ENCODE peak calls at places on chromosomes 4 and X, in four cellular contexts. N is GDM1, S is NCI-H748 treated with DMSO at 0.1 percent for 48 hours, J is WTC11. A is an unnamed sample.

GRCh38 chrX:116240446-116240845 is 69.9 kb downstream of the AGTR2 start:
- DNase-seq in J (no peak), S (peak), N (no peak), A (no peak)

GRCh38 chrX:143854006-143854405 is 29.9 kb upstream of the UBE2NL start:
- DNase-seq in S (no peak), J (no peak), N (no peak), A (no peak)

GRCh38 chr4:101938836-101939235 is 148.3 kb downstream of the BANK1 start:
- DNase-seq in J (no peak), S (no peak), N (no peak), A (no peak)

GRCh38 chr4:52883707-52884669 is 21.9 kb downstream of the RASL11B start:
- DNase-seq in S (no peak), J (no peak), N (no peak), A (no peak)

GRCh38 chr4:75771607-75772006 is 47.2 kb downstream of the USO1 start:
- DNase-seq in J (no peak), N (no peak), S (no peak), A (no peak)

GRCh38 chr4:47849466-47849865 is 11.6 kb upstream of the CORIN start:
- DNase-seq in N (no peak), J (no peak), S (no peak), A (no peak)

GRCh38 chr4:91829531-91829930 is 474.2 kb upstream of the GRID2 start:
- DNase-seq in S (no peak), N (no peak), J (no peak), A (no peak)

GRCh38 chr4:78047366-78047765 is 9.8 kb upstream of the FRAS1 start:
- DNase-seq in S (no peak), J (no peak), N (no peak), A (no peak)

GRCh38 chr4:6177587-6178197 is 22.7 kb downstream of the JAKMIP1 start:
- DNase-seq in S (no peak), N (no peak), J (peak), A (no peak)

GRCh38 chr4:38993683-38994082 is 38.5 kb downstream of the TMEM156 start:
- DNase-seq in N (no peak), S (no peak), J (no peak), A (no peak)

GRCh38 chrX:77694491-77694890 is 91.5 kb downstream of the ATRX start:
- DNase-seq in S (no peak), J (no peak), N (no peak), A (no peak)

GRCh38 chr4:946517-947471 is 14.5 kb downstream of the TMEM175 start:
- DNase-seq in J (no peak), N (no peak), S (no peak), A (no peak)

GRCh38 chr4:173835863-173836262 is 305.8 kb upstream of the HAND2 start:
- DNase-seq in N (no peak), S (peak), J (no peak), A (no peak)

GRCh38 chrX:40484408-40485091 is 96.2 kb upstream of the ATP6AP2 start:
- DNase-seq in J (peak), S (no peak), N (no peak), A (no peak)

GRCh38 chrX:131762802-131763234 is 218.9 kb downstream of the OR13H1 start:
- DNase-seq in S (no peak), N (peak), J (no peak), A (no peak)

GRCh38 chr4:95510877-95511276 is 37.9 kb downstream of the UNC5C start:
- DNase-seq in N (no peak), J (no peak), S (no peak), A (no peak)

GRCh38 chrX:4656419-4656818 is 943.0 kb upstream of the PRKX start:
- DNase-seq in S (no peak), J (no peak), N (no peak), A (no peak)

GRCh38 chrX:118062048-118062789 is 54.4 kb downstream of the KLHL13 start:
- DNase-seq in N (no peak), S (no peak), J (no peak), A (no peak)

GRCh38 chr4:9947168-9948062 is 73.9 kb downstream of the SLC2A9 start:
- DNase-seq in N (no peak), S (no peak), J (no peak), A (no peak)

GRCh38 chr4:186676531-186677158 is 47.0 kb downstream of the FAT1 start:
- DNase-seq in J (no peak), N (no peak), S (no peak), A (peak)

GRCh38 chrX:68060506-68061205 is 372.6 kb downstream of the OPHN1 start:
- DNase-seq in J (peak), N (no peak), S (no peak), A (no peak)

GRCh38 chrX:68710870-68711576 is 63.6 kb downstream of the STARD8 start:
- DNase-seq in S (no peak), N (no peak), J (peak), A (peak)

GRCh38 chr4:104641427-104641826 is 146.7 kb upstream of the CXXC4 start:
- DNase-seq in J (no peak), N (no peak), S (peak), A (no peak)

GRCh38 chrX:154334496-154334895 is 38.9 kb downstream of the TKTL1 start:
- DNase-seq in S (no peak), J (no peak), N (no peak), A (no peak)

GRCh38 chrX:56764153-56764974 is 35.3 kb downstream of the NBDY start:
- DNase-seq in S (no peak), N (no peak), J (peak), A (peak)

GRCh38 chr4:11197942-11198341 is 230.8 kb downstream of the HS3ST1 start:
- DNase-seq in N (no peak), J (no peak), S (no peak), A (no peak)

GRCh38 chrX:121085612-121086010 is 38.2 kb downstream of the GLUD2 start:
- DNase-seq in N (no peak), J (no peak), S (no peak), A (no peak)

GRCh38 chrX:50704987-50705386 is 109.0 kb downstream of the SHROOM4 start:
- DNase-seq in N (no peak), J (no peak), S (no peak), A (no peak)

GRCh38 chr4:154503598-154503997 is 12.0 kb upstream of the DCHS2 start:
- DNase-seq in J (no peak), N (no peak), S (peak), A (no peak)

GRCh38 chr4:37644962-37645361 is 41.2 kb downstream of the RELL1 start:
- DNase-seq in N (no peak), J (no peak), S (no peak), A (no peak)

GRCh38 chrX:149916745-149917392 is 12.5 kb upstream of the HSFX4 start:
- DNase-seq in S (no peak), J (no peak), N (no peak), A (no peak)

GRCh38 chr4:74266081-74266480 is 42.2 kb upstream of the EPGN start:
- DNase-seq in J (no peak), N (no peak), S (no peak), A (no peak)

GRCh38 chr4:85968945-85969830 is 390.7 kb downstream of the MAPK10 start:
- DNase-seq in J (no peak), N (peak), S (peak), A (no peak)

GRCh38 chr4:183766140-183766539 is 107.0 kb downstream of the TRAPPC11 start:
- DNase-seq in S (no peak), J (no peak), N (no peak), A (no peak)

GRCh38 chrX:133645977-133646750 is 230.9 kb upstream of the GPC4 start:
- DNase-seq in J (no peak), N (no peak), S (no peak), A (no peak)

GRCh38 chrX:1417921-1418875 is 26.3 kb upstream of the SLC25A6 start:
- DNase-seq in N (no peak), S (no peak), J (no peak), A (no peak)

GRCh38 chrX:132023896-132024386 is 839 bp downstream of the STK26 start:
- DNase-seq in N (peak), S (no peak), J (peak), A (peak)

GRCh38 chr4:188032583-188032982 is 37.0 kb downstream of the ZFP42 start:
- DNase-seq in S (no peak), J (peak), N (no peak), A (no peak)